ENCODE peak calls at places on chromosomes 1 and 21, in six cellular contexts. One of them, this sample, is unnamed.

GRCh38 chr1:203146042-203146369 is 18.5 kb downstream of the ADORA1 start:
- DNase-seq in NCI-H1417: no peak
- DNase-seq in LoVo: no peak
- DNase-seq in HS-27A: no peak
- DNase-seq in stimulated activated CD8-positive, alpha-beta memory T cell treated with anti-CD3 and anti-CD28 coated beads, Interleukin-12 subunit alpha, Interleukin-12 subunit beta, amount 100 ng/mL, for 1 hour: no peak
- DNase-seq in BE2C: no peak
- DNase-seq in this sample: no peak

GRCh38 chr21:45601551-45601950 is 42.0 kb upstream of the PCBP3 start:
- DNase-seq in HS-27A: no peak
- DNase-seq in LoVo: no peak
- DNase-seq in BE2C: no peak
- DNase-seq in stimulated activated CD8-positive, alpha-beta memory T cell treated with anti-CD3 and anti-CD28 coated beads, Interleukin-12 subunit alpha, Interleukin-12 subunit beta, amount 100 ng/mL, for 1 hour: no peak
- DNase-seq in NCI-H1417: no peak
- DNase-seq in this sample: no peak

GRCh38 chr1:160768295-160768657 is 27.7 kb upstream of the LY9 start:
- DNase-seq in stimulated activated CD8-positive, alpha-beta memory T cell treated with anti-CD3 and anti-CD28 coated beads, Interleukin-12 subunit alpha, Interleukin-12 subunit beta, amount 100 ng/mL, for 1 hour: peak; percentile 68
- DNase-seq in BE2C: no peak
- DNase-seq in LoVo: no peak
- DNase-seq in NCI-H1417: no peak
- DNase-seq in HS-27A: no peak
- DNase-seq in this sample: no peak

GRCh38 chr1:24309762-24310485 is 9.2 kb upstream of the GRHL3 start:
- DNase-seq in LoVo: no peak
- DNase-seq in NCI-H1417: no peak
- DNase-seq in stimulated activated CD8-positive, alpha-beta memory T cell treated with anti-CD3 and anti-CD28 coated beads, Interleukin-12 subunit alpha, Interleukin-12 subunit beta, amount 100 ng/mL, for 1 hour: no peak
- DNase-seq in BE2C: no peak
- DNase-seq in HS-27A: no peak
- DNase-seq in this sample: no peak

GRCh38 chr1:3530086-3530930 is 75.8 kb downstream of the ARHGEF16 start:
- DNase-seq in HS-27A: no peak
- DNase-seq in NCI-H1417: peak; percentile 62
- DNase-seq in stimulated activated CD8-positive, alpha-beta memory T cell treated with anti-CD3 and anti-CD28 coated beads, Interleukin-12 subunit alpha, Interleukin-12 subunit beta, amount 100 ng/mL, for 1 hour: no peak
- DNase-seq in LoVo: peak; percentile 7
- DNase-seq in BE2C: no peak
- DNase-seq in this sample: peak; percentile 62

GRCh38 chr1:238951809-238952208 is 434.6 kb upstream of the CHRM3 start:
- DNase-seq in NCI-H1417: peak; percentile 69
- DNase-seq in HS-27A: peak; percentile 43
- DNase-seq in stimulated activated CD8-positive, alpha-beta memory T cell treated with anti-CD3 and anti-CD28 coated beads, Interleukin-12 subunit alpha, Interleukin-12 subunit beta, amount 100 ng/mL, for 1 hour: no peak
- DNase-seq in LoVo: peak; percentile 3
- DNase-seq in BE2C: peak; percentile 49
- DNase-seq in this sample: no peak

GRCh38 chr1:22861764-22862440 is 110.8 kb downstream of the LACTBL1 start:
- DNase-seq in NCI-H1417: peak; percentile 70
- DNase-seq in BE2C: peak; percentile 40
- DNase-seq in HS-27A: peak; percentile 14
- DNase-seq in stimulated activated CD8-positive, alpha-beta memory T cell treated with anti-CD3 and anti-CD28 coated beads, Interleukin-12 subunit alpha, Interleukin-12 subunit beta, amount 100 ng/mL, for 1 hour: no peak
- DNase-seq in LoVo: no peak
- DNase-seq in this sample: peak; percentile 2

GRCh38 chr1:5910666-5911065 is 81.6 kb downstream of the NPHP4 start:
- DNase-seq in LoVo: no peak
- DNase-seq in NCI-H1417: no peak
- DNase-seq in BE2C: no peak
- DNase-seq in stimulated activated CD8-positive, alpha-beta memory T cell treated with anti-CD3 and anti-CD28 coated beads, Interleukin-12 subunit alpha, Interleukin-12 subunit beta, amount 100 ng/mL, for 1 hour: no peak
- DNase-seq in HS-27A: no peak
- DNase-seq in this sample: no peak

GRCh38 chr1:229556551-229556950 is 2.0 kb downstream of the ABCB10 start:
- DNase-seq in HS-27A: no peak
- DNase-seq in LoVo: no peak
- DNase-seq in NCI-H1417: no peak
- DNase-seq in stimulated activated CD8-positive, alpha-beta memory T cell treated with anti-CD3 and anti-CD28 coated beads, Interleukin-12 subunit alpha, Interleukin-12 subunit beta, amount 100 ng/mL, for 1 hour: no peak
- DNase-seq in BE2C: no peak
- DNase-seq in this sample: no peak

GRCh38 chr1:107135466-107135865 is 5.4 kb upstream of the NTNG1 start:
- DNase-seq in LoVo: peak; percentile 54
- DNase-seq in NCI-H1417: no peak
- DNase-seq in BE2C: no peak
- DNase-seq in stimulated activated CD8-positive, alpha-beta memory T cell treated with anti-CD3 and anti-CD28 coated beads, Interleukin-12 subunit alpha, Interleukin-12 subunit beta, amount 100 ng/mL, for 1 hour: no peak
- DNase-seq in HS-27A: no peak
- DNase-seq in this sample: no peak

GRCh38 chr1:93081716-93082115 is 2.6 kb downstream of the MTF2 start:
- DNase-seq in stimulated activated CD8-positive, alpha-beta memory T cell treated with anti-CD3 and anti-CD28 coated beads, Interleukin-12 subunit alpha, Interleukin-12 subunit beta, amount 100 ng/mL, for 1 hour: no peak
- DNase-seq in LoVo: no peak
- DNase-seq in HS-27A: peak; percentile 69
- DNase-seq in BE2C: no peak
- DNase-seq in NCI-H1417: no peak
- DNase-seq in this sample: no peak

GRCh38 chr1:46487818-46488218 is 1.8 kb upstream of the DMBX1 start:
- DNase-seq in BE2C: no peak
- DNase-seq in stimulated activated CD8-positive, alpha-beta memory T cell treated with anti-CD3 and anti-CD28 coated beads, Interleukin-12 subunit alpha, Interleukin-12 subunit beta, amount 100 ng/mL, for 1 hour: no peak
- DNase-seq in NCI-H1417: no peak
- DNase-seq in LoVo: no peak
- DNase-seq in HS-27A: no peak
- DNase-seq in this sample: no peak

GRCh38 chr21:16532841-16533240 is 803.1 kb downstream of the USP25 start:
- DNase-seq in NCI-H1417: no peak
- DNase-seq in stimulated activated CD8-positive, alpha-beta memory T cell treated with anti-CD3 and anti-CD28 coated beads, Interleukin-12 subunit alpha, Interleukin-12 subunit beta, amount 100 ng/mL, for 1 hour: no peak
- DNase-seq in BE2C: no peak
- DNase-seq in HS-27A: no peak
- DNase-seq in LoVo: no peak
- DNase-seq in this sample: no peak

GRCh38 chr1:3684031-3684430 is 31.7 kb downstream of the TP73 start:
- DNase-seq in NCI-H1417: no peak
- DNase-seq in BE2C: no peak
- DNase-seq in HS-27A: no peak
- DNase-seq in LoVo: no peak
- DNase-seq in stimulated activated CD8-positive, alpha-beta memory T cell treated with anti-CD3 and anti-CD28 coated beads, Interleukin-12 subunit alpha, Interleukin-12 subunit beta, amount 100 ng/mL, for 1 hour: no peak
- DNase-seq in this sample: no peak

GRCh38 chr21:38494254-38494648 is 4.0 kb downstream of the ERG start:
- DNase-seq in stimulated activated CD8-positive, alpha-beta memory T cell treated with anti-CD3 and anti-CD28 coated beads, Interleukin-12 subunit alpha, Interleukin-12 subunit beta, amount 100 ng/mL, for 1 hour: no peak
- DNase-seq in NCI-H1417: no peak
- DNase-seq in HS-27A: no peak
- DNase-seq in LoVo: no peak
- DNase-seq in BE2C: no peak
- DNase-seq in this sample: no peak

GRCh38 chr1:201450721-201451291 is 18.2 kb downstream of the PHLDA3 start:
- DNase-seq in LoVo: no peak
- DNase-seq in HS-27A: no peak
- DNase-seq in stimulated activated CD8-positive, alpha-beta memory T cell treated with anti-CD3 and anti-CD28 coated beads, Interleukin-12 subunit alpha, Interleukin-12 subunit beta, amount 100 ng/mL, for 1 hour: no peak
- DNase-seq in NCI-H1417: peak; percentile 12
- DNase-seq in BE2C: peak; percentile 66
- DNase-seq in this sample: no peak

GRCh38 chr21:40902299-40902698 is 55.3 kb upstream of the DSCAM start:
- DNase-seq in BE2C: no peak
- DNase-seq in NCI-H1417: peak; percentile 68
- DNase-seq in HS-27A: no peak
- DNase-seq in LoVo: no peak
- DNase-seq in stimulated activated CD8-positive, alpha-beta memory T cell treated with anti-CD3 and anti-CD28 coated beads, Interleukin-12 subunit alpha, Interleukin-12 subunit beta, amount 100 ng/mL, for 1 hour: no peak
- DNase-seq in this sample: peak; percentile 84

GRCh38 chr1:94013331-94013925 is 104.2 kb upstream of the GCLM start:
- DNase-seq in stimulated activated CD8-positive, alpha-beta memory T cell treated with anti-CD3 and anti-CD28 coated beads, Interleukin-12 subunit alpha, Interleukin-12 subunit beta, amount 100 ng/mL, for 1 hour: no peak
- DNase-seq in BE2C: no peak
- DNase-seq in LoVo: no peak
- DNase-seq in HS-27A: no peak
- DNase-seq in NCI-H1417: no peak
- DNase-seq in this sample: no peak

GRCh38 chr1:204074274-204075115 is 1.6 kb downstream of the SOX13 start:
- DNase-seq in LoVo: peak; percentile 42
- DNase-seq in BE2C: peak; percentile 48
- DNase-seq in HS-27A: no peak
- DNase-seq in stimulated activated CD8-positive, alpha-beta memory T cell treated with anti-CD3 and anti-CD28 coated beads, Interleukin-12 subunit alpha, Interleukin-12 subunit beta, amount 100 ng/mL, for 1 hour: no peak
- DNase-seq in NCI-H1417: peak; percentile 82
- DNase-seq in this sample: peak; percentile 54

GRCh38 chr1:116115476-116115875 is 4.3 kb downstream of the MAB21L3 start:
- DNase-seq in HS-27A: peak; percentile 84
- DNase-seq in BE2C: no peak
- DNase-seq in stimulated activated CD8-positive, alpha-beta memory T cell treated with anti-CD3 and anti-CD28 coated beads, Interleukin-12 subunit alpha, Interleukin-12 subunit beta, amount 100 ng/mL, for 1 hour: no peak
- DNase-seq in NCI-H1417: no peak
- DNase-seq in LoVo: no peak
- DNase-seq in this sample: no peak

GRCh38 chr1:220294754-220295419 is 22.6 kb upstream of the RAB3GAP2 start:
- DNase-seq in LoVo: no peak
- DNase-seq in BE2C: no peak
- DNase-seq in HS-27A: no peak
- DNase-seq in stimulated activated CD8-positive, alpha-beta memory T cell treated with anti-CD3 and anti-CD28 coated beads, Interleukin-12 subunit alpha, Interleukin-12 subunit beta, amount 100 ng/mL, for 1 hour: no peak
- DNase-seq in NCI-H1417: no peak
- DNase-seq in this sample: no peak

GRCh38 chr1:49048188-49048587 is 271.5 kb upstream of the BEND5 start:
- DNase-seq in BE2C: peak; percentile 80
- DNase-seq in HS-27A: no peak
- DNase-seq in NCI-H1417: no peak
- DNase-seq in stimulated activated CD8-positive, alpha-beta memory T cell treated with anti-CD3 and anti-CD28 coated beads, Interleukin-12 subunit alpha, Interleukin-12 subunit beta, amount 100 ng/mL, for 1 hour: no peak
- DNase-seq in LoVo: no peak
- DNase-seq in this sample: no peak

GRCh38 chr1:170668301-170668789 is 4.4 kb downstream of the PRRX1 start:
- DNase-seq in HS-27A: no peak
- DNase-seq in LoVo: no peak
- DNase-seq in BE2C: no peak
- DNase-seq in NCI-H1417: peak; percentile 31
- DNase-seq in stimulated activated CD8-positive, alpha-beta memory T cell treated with anti-CD3 and anti-CD28 coated beads, Interleukin-12 subunit alpha, Interleukin-12 subunit beta, amount 100 ng/mL, for 1 hour: no peak
- DNase-seq in this sample: peak; percentile 66

GRCh38 chr1:155136728-155137127 is 1.1 kb downstream of the SLC50A1 start:
- DNase-seq in LoVo: no peak
- DNase-seq in BE2C: no peak
- DNase-seq in HS-27A: no peak
- DNase-seq in stimulated activated CD8-positive, alpha-beta memory T cell treated with anti-CD3 and anti-CD28 coated beads, Interleukin-12 subunit alpha, Interleukin-12 subunit beta, amount 100 ng/mL, for 1 hour: no peak
- DNase-seq in NCI-H1417: peak; percentile 25
- DNase-seq in this sample: no peak

GRCh38 chr1:155389831-155390230 is 69.1 kb downstream of the RUSC1 start:
- DNase-seq in HS-27A: no peak
- DNase-seq in LoVo: no peak
- DNase-seq in stimulated activated CD8-positive, alpha-beta memory T cell treated with anti-CD3 and anti-CD28 coated beads, Interleukin-12 subunit alpha, Interleukin-12 subunit beta, amount 100 ng/mL, for 1 hour: no peak
- DNase-seq in BE2C: no peak
- DNase-seq in NCI-H1417: no peak
- DNase-seq in this sample: no peak

GRCh38 chr1:159207774-159208459 is 3.2 kb downstream of the ACKR1 start:
- DNase-seq in LoVo: no peak
- DNase-seq in HS-27A: no peak
- DNase-seq in BE2C: no peak
- DNase-seq in NCI-H1417: peak; percentile 8
- DNase-seq in stimulated activated CD8-positive, alpha-beta memory T cell treated with anti-CD3 and anti-CD28 coated beads, Interleukin-12 subunit alpha, Interleukin-12 subunit beta, amount 100 ng/mL, for 1 hour: no peak
- DNase-seq in this sample: no peak

GRCh38 chr1:10195570-10195969 is 14.8 kb upstream of the KIF1B start:
- DNase-seq in stimulated activated CD8-positive, alpha-beta memory T cell treated with anti-CD3 and anti-CD28 coated beads, Interleukin-12 subunit alpha, Interleukin-12 subunit beta, amount 100 ng/mL, for 1 hour: no peak
- DNase-seq in LoVo: peak; percentile 40
- DNase-seq in HS-27A: no peak
- DNase-seq in BE2C: no peak
- DNase-seq in NCI-H1417: no peak
- DNase-seq in this sample: no peak

GRCh38 chr1:182348916-182349747 is 42.5 kb downstream of the GLUL start:
- DNase-seq in LoVo: no peak
- DNase-seq in stimulated activated CD8-positive, alpha-beta memory T cell treated with anti-CD3 and anti-CD28 coated beads, Interleukin-12 subunit alpha, Interleukin-12 subunit beta, amount 100 ng/mL, for 1 hour: no peak
- DNase-seq in BE2C: no peak
- DNase-seq in HS-27A: no peak
- DNase-seq in NCI-H1417: no peak
- DNase-seq in this sample: no peak

GRCh38 chr1:241828576-241828975 is 19.4 kb upstream of the EXO1 start:
- DNase-seq in BE2C: no peak
- DNase-seq in NCI-H1417: no peak
- DNase-seq in stimulated activated CD8-positive, alpha-beta memory T cell treated with anti-CD3 and anti-CD28 coated beads, Interleukin-12 subunit alpha, Interleukin-12 subunit beta, amount 100 ng/mL, for 1 hour: no peak
- DNase-seq in LoVo: no peak
- DNase-seq in HS-27A: no peak
- DNase-seq in this sample: no peak